ENCODE peak calls at places on chromosome 9, in seven cellular contexts. P is OCI-LY7; M is stomach; B is substantia nigra; Z is CD4-positive, alpha-beta T cell; H is effector memory CD4-positive, alpha-beta T cell; A is PC-9. D is an unnamed sample.

GRCh38 chr9:14993061-14993800 is 83.0 kb upstream of the FREM1 start:
- DNase-seq in P (no peak), M (peak; percentile 65), B (peak; percentile 94), Z (peak; percentile 23), H (peak; percentile 19), A (peak; percentile 72), D (peak; percentile 77)

GRCh38 chr9:4226331-4227250 is 73.3 kb downstream of the GLIS3 start:
- DNase-seq in P (no peak), M (no peak), B (no peak), Z (no peak), H (no peak), A (no peak), D (no peak)

GRCh38 chr9:101354765-101355708 is 29.8 kb downstream of the BAAT start:
- DNase-seq in P (no peak), M (no peak), B (no peak), Z (no peak), H (no peak), A (no peak), D (no peak)

GRCh38 chr9:108056805-108057386 is 567.3 kb upstream of the KLF4 start:
- DNase-seq in P (no peak), M (no peak), B (no peak), Z (no peak), H (no peak), A (peak; percentile 86), D (no peak)

GRCh38 chr9:72978724-72979123 is 25.9 kb upstream of the ALDH1A1 start:
- DNase-seq in P (no peak), M (no peak), B (no peak), Z (no peak), H (no peak), A (peak; percentile 66), D (no peak)

GRCh38 chr9:120936011-120936763 is 9.6 kb upstream of the TRAF1 start:
- DNase-seq in P (peak; percentile 92), M (peak; percentile 95), B (peak; percentile 94), Z (peak; percentile 86), H (peak; percentile 74), A (peak; percentile 80), D (peak; percentile 54)

GRCh38 chr9:108469654-108470053 is 386.1 kb downstream of the ACTL7B start:
- DNase-seq in P (no peak), M (no peak), B (no peak), Z (no peak), H (no peak), A (no peak), D (no peak)

GRCh38 chr9:95516221-95516735 is 493 bp downstream of the PTCH1 start:
- DNase-seq in P (no peak), M (no peak), B (peak; percentile 52), Z (no peak), H (no peak), A (no peak), D (no peak)

GRCh38 chr9:120655005-120655622 is 59.2 kb downstream of the MEGF9 start:
- DNase-seq in P (no peak), M (no peak), B (no peak), Z (no peak), H (no peak), A (peak; percentile 55), D (no peak)

GRCh38 chr9:38441347-38442085 is 17.3 kb upstream of the IGFBPL1 start:
- DNase-seq in P (no peak), M (no peak), B (no peak), Z (no peak), H (no peak), A (no peak), D (no peak)

GRCh38 chr9:79257215-79257614 is 314.6 kb upstream of the TLE4 start:
- DNase-seq in P (no peak), M (no peak), B (peak; percentile 5), Z (no peak), H (no peak), A (no peak), D (no peak)

GRCh38 chr9:9112001-9112725 is 1312.6 kb upstream of the DMAC1 start:
- DNase-seq in P (no peak), M (no peak), B (peak; percentile 53), Z (no peak), H (no peak), A (no peak), D (no peak)

GRCh38 chr9:13266172-13266571 is 13.3 kb downstream of the MPDZ start:
- DNase-seq in P (no peak), M (no peak), B (no peak), Z (no peak), H (no peak), A (no peak), D (no peak)

GRCh38 chr9:131628821-131629197 is 83.5 kb downstream of the PRRT1B start:
- DNase-seq in P (no peak), M (no peak), B (no peak), Z (no peak), H (no peak), A (no peak), D (no peak)
- H3K27ac ChIP-seq in P (no peak overlapping the region), M (peak overlapping the region; percentile 82), B (no peak overlapping the region), Z (peak overlapping the region; percentile 38), H (peak overlapping the region; percentile 68), A (no peak overlapping the region), D (no peak overlapping the region)

DNA sequence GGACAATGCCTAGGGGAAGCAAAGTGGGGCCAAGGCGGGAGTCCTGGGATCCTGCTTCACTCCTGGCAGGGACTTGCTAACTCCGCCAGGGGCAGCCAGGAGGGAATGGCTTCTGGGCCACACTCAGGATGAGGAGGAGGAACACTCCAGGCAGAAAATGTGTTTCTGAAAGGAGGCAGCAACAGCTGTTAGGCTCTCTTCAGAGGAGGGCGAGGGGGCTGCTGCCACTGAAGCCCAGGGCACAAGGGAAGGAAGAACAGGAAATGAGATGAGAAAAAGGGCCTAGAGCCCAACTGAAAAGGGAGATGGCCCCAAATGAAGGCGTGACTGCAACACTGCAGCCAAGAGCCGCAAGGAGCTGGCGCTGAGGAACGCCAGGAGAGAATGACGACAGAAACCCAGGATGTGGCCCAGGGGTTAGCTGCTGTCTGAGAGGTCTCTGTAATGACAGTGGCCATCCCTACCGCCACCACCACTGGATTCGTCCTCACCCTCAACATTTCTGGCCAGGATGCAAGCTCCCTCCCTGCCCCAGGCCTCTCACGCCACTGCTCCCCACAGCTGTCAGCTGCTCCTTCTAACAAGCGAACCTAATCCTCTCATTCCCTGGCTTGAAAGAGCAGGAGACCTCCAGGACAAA is 15.8 kb downstream of the PSMB7 start:
- DNase-seq in P (no peak), M (no peak), B (no peak), Z (no peak), H (no peak), A (no peak), D (no peak)
- H3K27ac ChIP-seq in P (no peak overlapping the region), M (peak overlapping the region; percentile 33), B (peak overlapping the region; percentile 52), Z (no peak overlapping the region), H (no peak overlapping the region), A (no peak overlapping the region), D (no peak overlapping the region)

GRCh38 chr9:127792417-127793031 is 6.7 kb downstream of the CDK9 start:
- DNase-seq in P (no peak), M (no peak), B (no peak), Z (no peak), H (no peak), A (peak; percentile 21), D (no peak)

GRCh38 chr9:127796225-127796813 is 6.4 kb upstream of the FPGS start:
- DNase-seq in P (peak; percentile 58), M (peak; percentile 58), B (no peak), Z (no peak), H (no peak), A (no peak), D (no peak)

GRCh38 chr9:127796899-127797370 is 5.7 kb upstream of the FPGS start:
- DNase-seq in P (peak; percentile 87), M (no peak), B (no peak), Z (no peak), H (no peak), A (no peak), D (no peak)

GRCh38 chr9:127793093-127793708 is 7.4 kb downstream of the CDK9 start:
- DNase-seq in P (no peak), M (peak; percentile 48), B (peak; percentile 27), Z (no peak), H (no peak), A (peak; percentile 3), D (no peak)

GRCh38 chr9:127794001-127794791 is 8.4 kb downstream of the CDK9 start:
- DNase-seq in P (no peak), M (peak; percentile 66), B (peak; percentile 32), Z (no peak), H (no peak), A (no peak), D (no peak)
- H3K27ac ChIP-seq in P (peak overlapping the region; percentile 90), M (peak overlapping the region; percentile 71), B (no peak overlapping the region), Z (no peak overlapping the region), H (no peak overlapping the region), A (no peak overlapping the region), D (no peak overlapping the region)

DNA sequence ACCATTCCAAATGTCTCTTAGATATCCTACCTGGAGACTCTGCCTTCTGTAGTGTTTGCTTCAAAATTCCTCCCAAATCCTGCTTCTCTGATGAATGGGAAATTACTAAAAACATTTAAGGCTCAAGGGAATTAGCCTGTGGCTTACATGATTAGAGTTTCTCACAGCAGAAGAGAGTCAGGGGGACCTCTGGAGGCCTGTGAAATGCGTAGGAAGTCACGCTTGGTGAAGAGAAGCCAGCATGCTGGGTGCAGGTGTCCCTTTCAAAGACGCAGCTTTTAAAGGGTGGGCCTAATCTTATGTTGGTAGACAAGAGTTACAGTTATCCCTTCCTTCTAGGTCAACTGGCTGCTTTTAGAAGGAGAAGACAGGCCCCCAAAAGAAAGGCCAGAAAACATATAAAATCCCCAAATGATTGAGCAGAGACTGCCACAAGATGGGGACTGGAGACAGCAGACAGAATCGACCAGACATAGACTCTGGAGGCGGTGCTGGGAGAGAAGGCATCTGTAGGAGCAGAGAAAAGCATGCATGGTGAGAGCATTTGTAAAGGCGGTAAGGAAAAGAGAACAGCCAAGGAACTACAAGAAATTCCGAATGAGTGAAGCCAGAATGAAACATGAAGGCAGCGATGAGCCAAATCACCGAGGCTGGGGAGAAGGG is 42.3 kb downstream of the B4GALT1 start:
- DNase-seq in P (peak; percentile 52), M (no peak), B (no peak), Z (no peak), H (no peak), A (no peak), D (no peak)
- H3K27ac ChIP-seq in P (no peak overlapping the region), M (no peak overlapping the region), B (no peak overlapping the region), Z (no peak overlapping the region), H (no peak overlapping the region), A (no peak overlapping the region), D (no peak overlapping the region)

DNA sequence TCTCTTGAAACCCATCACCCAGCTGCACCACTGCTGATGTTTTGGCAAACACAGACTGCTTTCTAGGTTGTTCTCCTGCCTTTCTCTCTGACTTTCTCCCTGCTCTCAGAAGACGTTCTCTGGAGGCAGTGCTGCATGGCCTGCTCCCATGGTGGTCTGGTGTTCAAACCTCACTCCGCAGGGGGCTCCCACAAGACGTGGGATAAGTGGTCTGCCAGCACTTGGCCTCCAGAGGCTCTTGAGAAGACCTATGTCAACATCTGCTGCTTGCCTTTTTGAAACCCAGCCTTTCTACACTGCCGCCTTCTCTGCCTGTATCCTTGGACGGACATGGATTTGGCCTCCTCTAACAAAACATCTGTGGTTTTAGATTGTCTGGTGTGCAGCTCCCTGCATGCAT is 16.6 kb downstream of the USP20 start:
- DNase-seq in P (no peak), M (no peak), B (no peak), Z (no peak), H (no peak), A (no peak), D (no peak)
- H3K27ac ChIP-seq in P (no peak overlapping the region), M (peak overlapping the region; percentile 52), B (no peak overlapping the region), Z (no peak overlapping the region), H (no peak overlapping the region), A (no peak overlapping the region), D (no peak overlapping the region)